ENCODE peak calls at places on chromosomes 7 and 10, in five cellular contexts. E is HEK293T, O is dermis blood vessel endothelial cell, K is NCI-H774, N is occipital lobe. W is an unnamed sample.

GRCh38 chr7:80210400-80210799 is 75.8 kb downstream of the GNAI1 start:
- DNase-seq in O (no peak), N (no peak), E (no peak), K (peak; percentile 46), W (no peak)

GRCh38 chr7:28956608-28957063 is 1.5 kb downstream of the TRIL start:
- DNase-seq in K (peak; percentile 70), E (peak; percentile 83), O (peak; percentile 65), N (no peak), W (no peak)

GRCh38 chr10:63697956-63698814 is 177.0 kb downstream of the REEP3 start:
- DNase-seq in N (no peak), O (no peak), K (no peak), E (no peak), W (no peak)

GRCh38 chr7:121562274-121562673 is 166.2 kb upstream of the FAM3C start:
- DNase-seq in K (no peak), O (no peak), E (no peak), N (no peak), W (no peak)

GRCh38 chr7:122653685-122654084 is 45.2 kb downstream of the RNF133 start:
- DNase-seq in E (no peak), K (no peak), N (no peak), O (no peak), W (no peak)

GRCh38 chr7:143042821-143043271 is 9.3 kb upstream of the OR6V1 start:
- DNase-seq in E (no peak), N (no peak), O (no peak), K (no peak), W (peak; percentile 29)

GRCh38 chr10:11335167-11335652 is 276.2 kb downstream of the USP6NL start:
- DNase-seq in N (no peak), K (no peak), O (no peak), E (no peak), W (peak; percentile 71)

GRCh38 chr7:91295571-91295970 is 31.3 kb downstream of the FZD1 start:
- DNase-seq in O (no peak), E (no peak), N (no peak), K (no peak), W (no peak)

GRCh38 chr10:124173298-124173900 is 80.0 kb upstream of the CHST15 start:
- DNase-seq in E (no peak), N (no peak), O (no peak), K (no peak), W (no peak)

GRCh38 chr7:31263363-31263762 is 77.2 kb downstream of the NEUROD6 start:
- DNase-seq in N (no peak), E (no peak), K (no peak), O (no peak), W (no peak)

GRCh38 chr10:99411546-99411945 is 18.9 kb downstream of the GOT1 start:
- DNase-seq in N (no peak), K (no peak), E (no peak), O (no peak), W (no peak)

GRCh38 chr7:6399351-6399750 is 48.4 kb downstream of the DAGLB start:
- DNase-seq in N (no peak), K (no peak), O (no peak), E (no peak), W (no peak)

GRCh38 chr7:2530076-2530967 is 10.7 kb downstream of the LFNG start:
- DNase-seq in K (no peak), O (no peak), E (no peak), N (no peak), W (peak; percentile 94)

GRCh38 chr10:71078454-71079145 is 133.8 kb upstream of the UNC5B start:
- DNase-seq in E (no peak), K (no peak), N (no peak), O (no peak), W (no peak)

GRCh38 chr10:45181483-45181882 is 133.9 kb downstream of the OR13A1 start:
- DNase-seq in O (no peak), N (no peak), E (no peak), K (no peak), W (no peak)

GRCh38 chr7:5557920-5558401 is 134.3 kb upstream of the TNRC18 start:
- DNase-seq in E (no peak), O (no peak), K (no peak), N (peak; percentile 22), W (peak; percentile 24)

GRCh38 chr7:136050462-136050847 is 73.3 kb upstream of the MTPN start:
- DNase-seq in K (no peak), O (no peak), E (no peak), N (no peak), W (no peak)

GRCh38 chr7:139181404-139181803 is 49.6 kb upstream of the UBN2 start:
- DNase-seq in N (no peak), O (no peak), K (no peak), E (no peak), W (no peak)

GRCh38 chr10:119595134-119595714 is 1.5 kb downstream of the TIAL1 start:
- DNase-seq in K (no peak), O (no peak), N (no peak), E (no peak), W (no peak)

GRCh38 chr7:8435120-8435519 is 1.7 kb downstream of the NXPH1 start:
- DNase-seq in O (no peak), K (no peak), N (no peak), E (no peak), W (no peak)

GRCh38 chr7:44712012-44712411 is 36.6 kb upstream of the ZMIZ2 start:
- DNase-seq in K (no peak), E (peak; percentile 5), O (no peak), N (no peak), W (no peak)

GRCh38 chr10:70847666-70848360 is 32.1 kb downstream of the SGPL1 start:
- DNase-seq in K (no peak), E (no peak), O (no peak), N (no peak), W (no peak)

GRCh38 chr10:59587083-59587755 is 122.4 kb downstream of the SLC16A9 start:
- DNase-seq in K (peak; percentile 4), O (no peak), E (no peak), N (no peak), W (peak; percentile 24)

GRCh38 chr7:6444516-6445269 is 3.1 kb downstream of the DAGLB start:
- DNase-seq in O (no peak), K (peak; percentile 63), E (no peak), N (no peak), W (no peak)

GRCh38 chr7:96532428-96532922 is 177.2 kb downstream of the SEM1 start:
- DNase-seq in E (no peak), N (no peak), K (no peak), O (no peak), W (no peak)

GRCh38 chr10:126075009-126075408 is 178.6 kb downstream of the FANK1 start:
- DNase-seq in E (no peak), O (no peak), K (no peak), N (no peak), W (no peak)

GRCh38 chr10:4285121-4285520 is 500.1 kb upstream of the KLF6 start:
- DNase-seq in N (no peak), K (no peak), O (no peak), E (no peak), W (no peak)

GRCh38 chr7:45979275-45980180 is 58.5 kb upstream of the IGFBP3 start:
- DNase-seq in E (no peak), O (no peak), N (no peak), K (no peak), W (no peak)

GRCh38 chr7:105268511-105269392 is 120.0 kb downstream of the SRPK2 start:
- DNase-seq in N (no peak), K (no peak), E (peak; percentile 37), O (peak; percentile 48), W (peak; percentile 54)

GRCh38 chr10:2978574-2979266 is 88.6 kb upstream of the PFKP start:
- DNase-seq in N (no peak), K (no peak), E (no peak), O (no peak), W (no peak)

GRCh38 chr10:100346351-100346764 is 675 bp upstream of the SCD start:
- DNase-seq in O (peak; percentile 85), K (peak; percentile 48), E (peak; percentile 76), N (peak; percentile 67), W (peak; percentile 52)

GRCh38 chr10:5927306-5927705 is 37.3 kb downstream of the FBH1 start:
- DNase-seq in O (no peak), K (no peak), N (no peak), E (no peak), W (no peak)

GRCh38 chr10:117830832-117831231 is 215.9 kb downstream of the RAB11FIP2 start:
- DNase-seq in K (no peak), O (no peak), E (no peak), N (no peak), W (peak; percentile 73)

GRCh38 chr10:5479481-5480161 is 19.7 kb downstream of the CALML5 start:
- DNase-seq in O (no peak), N (no peak), K (no peak), E (no peak), W (no peak)

GRCh38 chr10:132861116-132861691 is 75.3 kb upstream of the NKX6-2 start:
- DNase-seq in N (no peak), O (no peak), K (no peak), E (no peak), W (no peak)

GRCh38 chr10:74244097-74244685 is 93.2 kb downstream of the ADK start:
- DNase-seq in K (peak; percentile 22), E (no peak), N (no peak), O (peak; percentile 80), W (peak; percentile 4)

GRCh38 chr7:56175784-56176183 is 59.6 kb upstream of the NUPR2 start:
- DNase-seq in E (no peak), K (no peak), N (no peak), O (no peak), W (no peak)

GRCh38 chr7:66344166-66344565 is 139.0 kb downstream of the TPST1 start:
- DNase-seq in K (no peak), O (no peak), N (no peak), E (no peak), W (peak; percentile 56)